ENCODE peak calls at places on chromosomes 16 and 17, in four cellular contexts. Y is NCI-H1417, J is A673, B is tibial nerve. A is an unnamed sample.

GRCh38 chr17:50452627-50453300 is 15.9 kb downstream of the CHAD start:
- DNase-seq in Y (no peak), J (no peak), B (no peak), A (no peak)

GRCh38 chr17:43669971-43670644 is 8.4 kb upstream of the MEOX1 start:
- DNase-seq in Y (no peak), J (no peak), B (no peak), A (no peak)

GRCh38 chr17:42266918-42267766 is 9.0 kb downstream of the STAT5B start:
- DNase-seq in Y (no peak), J (no peak), B (no peak), A (no peak)

GRCh38 chr16:64964126-64964540 is 157.7 kb downstream of the CDH11 start:
- DNase-seq in Y (no peak), J (peak; percentile 41), B (no peak), A (no peak)

GRCh38 chr17:77862890-77863813 is 95.4 kb upstream of the TNRC6C start:
- DNase-seq in Y (no peak), J (peak; percentile 27), B (no peak), A (peak; percentile 9)

GRCh38 chr17:32127156-32127897 is 15.0 kb upstream of the RHOT1 start:
- DNase-seq in Y (peak; percentile 43), J (peak; percentile 54), B (peak; percentile 77), A (peak; percentile 87)

GRCh38 chr17:81706757-81707624 is 3.8 kb downstream of the MRPL12 start:
- DNase-seq in Y (no peak), J (no peak), B (no peak), A (no peak)

GRCh38 chr17:6712058-6712853 is 913 bp downstream of the SLC13A5 start:
- DNase-seq in Y (no peak), J (peak; percentile 21), B (no peak), A (no peak)

GRCh38 chr16:86344586-86344871 is 165.8 kb upstream of the FOXF1 start:
- DNase-seq in Y (no peak), J (no peak), B (no peak), A (no peak)

GRCh38 chr17:49696233-49696761 is 11.5 kb downstream of the SLC35B1 start:
- DNase-seq in Y (no peak), J (no peak), B (no peak), A (no peak)

GRCh38 chr17:18961634-18962493 is 9.9 kb downstream of the SLC5A10 start:
- DNase-seq in Y (no peak), J (no peak), B (no peak), A (no peak)

GRCh38 chr17:40314557-40314953 is 5.6 kb downstream of the RARA start:
- DNase-seq in Y (no peak), J (peak; percentile 85), B (no peak), A (peak; percentile 82)

GRCh38 chr17:27993161-27993695 is 49.2 kb upstream of the NLK start:
- DNase-seq in Y (no peak), J (no peak), B (no peak), A (no peak)

GRCh38 chr16:22788190-22788530 is 25.8 kb upstream of the HS3ST2 start:
- DNase-seq in Y (no peak), J (no peak), B (no peak), A (no peak)

GRCh38 chr16:57889960-57890751 is 80.8 kb downstream of the CNGB1 start:
- DNase-seq in Y (no peak), J (peak; percentile 61), B (peak; percentile 41), A (no peak)

GRCh38 chr16:30185683-30186421 is 2.5 kb downstream of the CORO1A start:
- DNase-seq in Y (no peak), J (no peak), B (no peak), A (peak; percentile 51)

GRCh38 chr17:15463363-15463762 is 4.1 kb downstream of the CDRT4 start:
- DNase-seq in Y (no peak), J (no peak), B (peak; percentile 37), A (peak; percentile 40)

GRCh38 chr16:52114414-52114813 is 432.5 kb downstream of the TOX3 start:
- DNase-seq in Y (no peak), J (peak; percentile 41), B (no peak), A (no peak)

GRCh38 chr17:81403040-81403467 is 7.8 kb downstream of the BAHCC1 start:
- DNase-seq in Y (no peak), J (peak; percentile 72), B (no peak), A (no peak)

GRCh38 chr17:72683506-72684404 is 408.7 kb downstream of the SLC39A11 start:
- DNase-seq in Y (peak; percentile 55), J (peak; percentile 72), B (peak; percentile 12), A (no peak)

GRCh38 chr16:51994597-51994996 is 552.3 kb downstream of the TOX3 start:
- DNase-seq in Y (peak; percentile 94), J (peak; percentile 74), B (no peak), A (peak; percentile 18)

GRCh38 chr16:87138868-87139267 is 178.3 kb downstream of the C16orf95 start:
- DNase-seq in Y (no peak), J (no peak), B (no peak), A (no peak)

GRCh38 chr17:58352843-58353719 is 1.1 kb upstream of the SUPT4H1 start:
- DNase-seq in Y (peak; percentile 7), J (peak; percentile 61), B (no peak), A (peak; percentile 32)

GRCh38 chr17:7356072-7356549 is 1.2 kb downstream of the TMEM95 start:
- DNase-seq in Y (peak; percentile 51), J (peak; percentile 80), B (peak; percentile 79), A (peak; percentile 84)

GRCh38 chr17:29158515-29159275 is 21.5 kb downstream of the MYO18A start:
- DNase-seq in Y (no peak), J (no peak), B (no peak), A (no peak)

GRCh38 chr17:65975878-65976277 is 216.1 kb downstream of the CEP112 start:
- DNase-seq in Y (no peak), J (no peak), B (peak; percentile 21), A (no peak)

GRCh38 chr17:46152423-46152822 is 40.8 kb downstream of the KANSL1 start:
- DNase-seq in Y (no peak), J (no peak), B (no peak), A (no peak)

GRCh38 chr17:59257101-59257500 is 36.8 kb downstream of the GDPD1 start:
- DNase-seq in Y (no peak), J (no peak), B (no peak), A (no peak)

GRCh38 chr16:72285728-72286127 is 113.8 kb upstream of the PMFBP1 start:
- DNase-seq in Y (no peak), J (no peak), B (no peak), A (no peak)

GRCh38 chr16:75219838-75220237 is 1.1 kb downstream of the CTRB1 start:
- DNase-seq in Y (no peak), J (no peak), B (no peak), A (no peak)

GRCh38 chr16:70724146-70725023 is 38.5 kb upstream of the MTSS2 start:
- DNase-seq in Y (no peak), J (no peak), B (no peak), A (no peak)

GRCh38 chr17:45070001-45070400 is 8.9 kb downstream of the NMT1 start:
- DNase-seq in Y (no peak), J (no peak), B (no peak), A (no peak)

GRCh38 chr16:47461598-47462266 is 601 bp downstream of the PHKB start:
- DNase-seq in Y (no peak), J (peak; percentile 40), B (peak; percentile 19), A (no peak)

GRCh38 chr17:46782250-46782953 is 36.1 kb downstream of the WNT3 start:
- DNase-seq in Y (no peak), J (no peak), B (no peak), A (no peak)

A was measured in heart right ventricle.